ENCODE peak calls at places on chromosomes 7 and 10, in seven cellular contexts. One of them, this sample, is unnamed.

GRCh38 chr7:157981778-157982177 is 605.8 kb downstream of the PTPRN2 start:
- DNase-seq in GM13976: no peak
- DNase-seq in NCI-H2029: no peak
- DNase-seq in RWPE1: no peak
- DNase-seq in left ventricle myocardium superior: no peak
- DNase-seq in GM12865: no peak
- DNase-seq in amniotic stem cell: no peak
- DNase-seq in this sample: peak; percentile 28

GRCh38 chr7:80508440-80508839 is 3.4 kb downstream of the GNAT3 start:
- DNase-seq in amniotic stem cell: no peak
- DNase-seq in GM13976: no peak
- DNase-seq in NCI-H2029: no peak
- DNase-seq in RWPE1: no peak
- DNase-seq in GM12865: no peak
- DNase-seq in left ventricle myocardium superior: no peak
- DNase-seq in this sample: no peak

GRCh38 chr10:123147635-123148413 is at the start of gene HMX2:
- DNase-seq in GM12865: peak; percentile 56
- DNase-seq in left ventricle myocardium superior: no peak
- DNase-seq in NCI-H2029: no peak
- DNase-seq in amniotic stem cell: no peak
- DNase-seq in RWPE1: no peak
- DNase-seq in GM13976: peak; percentile 79
- DNase-seq in this sample: no peak

GRCh38 chr7:100826546-100827329 is 585 bp downstream of the EPHB4 start:
- DNase-seq in amniotic stem cell: no peak
- DNase-seq in NCI-H2029: no peak
- DNase-seq in RWPE1: no peak
- DNase-seq in GM13976: no peak
- DNase-seq in left ventricle myocardium superior: no peak
- DNase-seq in GM12865: no peak
- DNase-seq in this sample: no peak

GRCh38 chr10:121077331-121077730 is 226.2 kb downstream of the WDR11 start:
- DNase-seq in RWPE1: peak; percentile 79
- DNase-seq in GM13976: no peak
- DNase-seq in amniotic stem cell: no peak
- DNase-seq in NCI-H2029: no peak
- DNase-seq in left ventricle myocardium superior: peak; percentile 41
- DNase-seq in GM12865: no peak
- DNase-seq in this sample: no peak

GRCh38 chr10:26776258-26776657 is 78.8 kb downstream of the PDSS1 start:
- DNase-seq in left ventricle myocardium superior: no peak
- DNase-seq in GM12865: no peak
- DNase-seq in NCI-H2029: no peak
- DNase-seq in amniotic stem cell: no peak
- DNase-seq in RWPE1: peak; percentile 31
- DNase-seq in GM13976: no peak
- DNase-seq in this sample: no peak

GRCh38 chr7:55641273-55641691 is 69.0 kb upstream of the VOPP1 start:
- DNase-seq in GM12865: peak; percentile 81
- DNase-seq in RWPE1: peak; percentile 65
- DNase-seq in left ventricle myocardium superior: no peak
- DNase-seq in NCI-H2029: peak; percentile 86
- DNase-seq in amniotic stem cell: peak; percentile 52
- DNase-seq in GM13976: peak; percentile 51
- DNase-seq in this sample: peak; percentile 89

GRCh38 chr10:124090630-124091209 is 2.7 kb downstream of the CHST15 start:
- DNase-seq in left ventricle myocardium superior: no peak
- DNase-seq in amniotic stem cell: no peak
- DNase-seq in GM12865: no peak
- DNase-seq in GM13976: no peak
- DNase-seq in RWPE1: no peak
- DNase-seq in NCI-H2029: no peak
- DNase-seq in this sample: no peak

GRCh38 chr7:95244616-95245015 is 79.7 kb downstream of the PON1 start:
- DNase-seq in left ventricle myocardium superior: no peak
- DNase-seq in NCI-H2029: no peak
- DNase-seq in GM12865: no peak
- DNase-seq in GM13976: no peak
- DNase-seq in amniotic stem cell: no peak
- DNase-seq in RWPE1: no peak
- DNase-seq in this sample: no peak

GRCh38 chr10:86955501-86956194 is 1.8 kb downstream of the MMRN2 start:
- DNase-seq in NCI-H2029: no peak
- DNase-seq in RWPE1: no peak
- DNase-seq in GM12865: no peak
- DNase-seq in amniotic stem cell: no peak
- DNase-seq in left ventricle myocardium superior: peak; percentile 43
- DNase-seq in GM13976: no peak
- DNase-seq in this sample: no peak

GRCh38 chr10:130038611-130039109 is 72.0 kb downstream of the C10orf143 start:
- DNase-seq in amniotic stem cell: no peak
- DNase-seq in GM13976: no peak
- DNase-seq in GM12865: no peak
- DNase-seq in NCI-H2029: no peak
- DNase-seq in RWPE1: no peak
- DNase-seq in left ventricle myocardium superior: no peak
- DNase-seq in this sample: no peak

GRCh38 chr10:19968745-19969144 is 152.5 kb downstream of the PLXDC2 start:
- DNase-seq in RWPE1: no peak
- DNase-seq in GM13976: no peak
- DNase-seq in GM12865: no peak
- DNase-seq in NCI-H2029: no peak
- DNase-seq in amniotic stem cell: no peak
- DNase-seq in left ventricle myocardium superior: no peak
- DNase-seq in this sample: no peak

GRCh38 chr10:50605280-50606270 is 18.2 kb downstream of the SGMS1 start:
- DNase-seq in RWPE1: peak; percentile 80
- DNase-seq in GM13976: no peak
- DNase-seq in left ventricle myocardium superior: no peak
- DNase-seq in GM12865: peak; percentile 73
- DNase-seq in amniotic stem cell: peak; percentile 82
- DNase-seq in NCI-H2029: peak; percentile 15
- DNase-seq in this sample: no peak

GRCh38 chr10:100021322-100021721 is 11.6 kb upstream of the DNMBP start:
- DNase-seq in RWPE1: no peak
- DNase-seq in amniotic stem cell: no peak
- DNase-seq in GM12865: peak; percentile 77
- DNase-seq in GM13976: no peak
- DNase-seq in left ventricle myocardium superior: no peak
- DNase-seq in NCI-H2029: no peak
- DNase-seq in this sample: peak; percentile 93

GRCh38 chr10:44935201-44935960 is 24.2 kb upstream of the RASSF4 start:
- DNase-seq in RWPE1: no peak
- DNase-seq in NCI-H2029: no peak
- DNase-seq in amniotic stem cell: peak; percentile 39
- DNase-seq in GM12865: no peak
- DNase-seq in GM13976: no peak
- DNase-seq in left ventricle myocardium superior: peak; percentile 83
- DNase-seq in this sample: no peak

GRCh38 chr10:306654-307185 is 171.5 kb downstream of the ZMYND11 start:
- DNase-seq in amniotic stem cell: no peak
- DNase-seq in left ventricle myocardium superior: no peak
- DNase-seq in GM13976: no peak
- DNase-seq in RWPE1: no peak
- DNase-seq in GM12865: no peak
- DNase-seq in NCI-H2029: peak; percentile 14
- DNase-seq in this sample: peak; percentile 47

GRCh38 chr7:91149518-91149917 is 114.7 kb upstream of the FZD1 start:
- DNase-seq in NCI-H2029: no peak
- DNase-seq in amniotic stem cell: no peak
- DNase-seq in RWPE1: no peak
- DNase-seq in GM13976: no peak
- DNase-seq in left ventricle myocardium superior: no peak
- DNase-seq in GM12865: no peak
- DNase-seq in this sample: no peak

GRCh38 chr10:672992-673391 is 16.5 kb downstream of the DIP2C start:
- DNase-seq in GM13976: no peak
- DNase-seq in RWPE1: no peak
- DNase-seq in left ventricle myocardium superior: no peak
- DNase-seq in NCI-H2029: no peak
- DNase-seq in amniotic stem cell: no peak
- DNase-seq in GM12865: no peak
- DNase-seq in this sample: no peak

GRCh38 chr7:103336781-103337180 is 7.8 kb downstream of the DNAJC2 start:
- DNase-seq in GM12865: no peak
- DNase-seq in RWPE1: no peak
- DNase-seq in amniotic stem cell: no peak
- DNase-seq in NCI-H2029: no peak
- DNase-seq in GM13976: no peak
- DNase-seq in left ventricle myocardium superior: no peak
- DNase-seq in this sample: no peak

This sample was measured in NAMALWA.